ENCODE peak calls at places on chromosome 1, in eight cellular contexts. F is HL-60; N is foreskin fibroblast; H is stomach; P is AG04450; B is IMR-90; A is CD4-positive, alpha-beta memory T cell; W is OCI-LY7. T is an unnamed sample.

GRCh38 chr1:218521414-218522169 is 176.5 kb downstream of the TGFB2 start:
- DNase-seq in F (peak), N (peak), W (peak), B (peak), P (no peak), A (peak), H (peak), T (no peak)

GRCh38 chr1:63935148-63935547 is 161.3 kb downstream of the ROR1 start:
- DNase-seq in W (no peak), N (peak), F (no peak), A (no peak), B (no peak), H (peak), P (no peak), T (no peak)

GRCh38 chr1:243837907-243838546 is 12.0 kb downstream of the AKT3 start:
- DNase-seq in A (peak), B (no peak), W (no peak), N (no peak), H (no peak), F (no peak), P (no peak), T (no peak)

GRCh38 chr1:50265790-50266314 is 157.1 kb downstream of the ELAVL4 start:
- DNase-seq in N (peak), F (no peak), H (no peak), W (no peak), A (no peak), P (no peak), B (no peak), T (peak)

GRCh38 chr1:205240118-205240517 is 12.4 kb downstream of the TMCC2 start:
- DNase-seq in P (no peak), F (no peak), W (no peak), H (peak), N (no peak), B (no peak), A (no peak), T (no peak)

GRCh38 chr1:231508941-231509340 is 19.5 kb upstream of the TSNAX start:
- DNase-seq in H (no peak), N (no peak), F (no peak), P (no peak), A (no peak), W (no peak), B (no peak), T (no peak)

GRCh38 chr1:227370463-227371254 is 52.4 kb upstream of the CDC42BPA start:
- DNase-seq in H (no peak), B (peak), W (no peak), P (no peak), N (peak), A (no peak), F (no peak), T (peak)

GRCh38 chr1:5949074-5949760 is 43.0 kb downstream of the NPHP4 start:
- DNase-seq in N (no peak), W (no peak), A (no peak), B (no peak), F (no peak), H (no peak), P (no peak), T (no peak)

GRCh38 chr1:230170153-230170547 is 103.1 kb downstream of the GALNT2 start:
- DNase-seq in A (no peak), W (no peak), P (no peak), B (no peak), F (no peak), H (no peak), N (no peak), T (no peak)

GRCh38 chr1:156233421-156234127 is 8.4 kb upstream of the BGLAP start:
- DNase-seq in N (peak), W (no peak), A (no peak), P (peak), H (no peak), F (no peak), B (peak), T (no peak)

GRCh38 chr1:43868741-43869067 is 64.9 kb upstream of the ARTN start:
- DNase-seq in F (no peak), N (peak), W (no peak), B (peak), P (peak), A (no peak), H (no peak), T (peak)

GRCh38 chr1:53112271-53112774 is 30.1 kb downstream of the SLC1A7 start:
- DNase-seq in H (no peak), A (no peak), N (peak), F (no peak), B (peak), P (peak), W (no peak), T (no peak)

GRCh38 chr1:40096977-40097782 is at the start of gene PPT1:
- DNase-seq in N (peak), A (peak), F (peak), W (peak), H (peak), P (no peak), B (peak), T (no peak)

GRCh38 chr1:96962807-96963206 is 241.2 kb downstream of the PTBP2 start:
- DNase-seq in H (no peak), B (peak), F (no peak), N (peak), A (no peak), P (no peak), W (no peak), T (peak)

GRCh38 chr1:159000627-159001026 is 9.1 kb upstream of the IFI16 start:
- DNase-seq in W (no peak), B (peak), N (peak), F (no peak), P (peak), H (peak), A (no peak), T (peak)

GRCh38 chr1:231938651-231939050 is 312.1 kb downstream of the DISC1 start:
- DNase-seq in N (no peak), H (no peak), W (no peak), B (peak), F (no peak), P (no peak), A (no peak), T (peak)

DNA sequence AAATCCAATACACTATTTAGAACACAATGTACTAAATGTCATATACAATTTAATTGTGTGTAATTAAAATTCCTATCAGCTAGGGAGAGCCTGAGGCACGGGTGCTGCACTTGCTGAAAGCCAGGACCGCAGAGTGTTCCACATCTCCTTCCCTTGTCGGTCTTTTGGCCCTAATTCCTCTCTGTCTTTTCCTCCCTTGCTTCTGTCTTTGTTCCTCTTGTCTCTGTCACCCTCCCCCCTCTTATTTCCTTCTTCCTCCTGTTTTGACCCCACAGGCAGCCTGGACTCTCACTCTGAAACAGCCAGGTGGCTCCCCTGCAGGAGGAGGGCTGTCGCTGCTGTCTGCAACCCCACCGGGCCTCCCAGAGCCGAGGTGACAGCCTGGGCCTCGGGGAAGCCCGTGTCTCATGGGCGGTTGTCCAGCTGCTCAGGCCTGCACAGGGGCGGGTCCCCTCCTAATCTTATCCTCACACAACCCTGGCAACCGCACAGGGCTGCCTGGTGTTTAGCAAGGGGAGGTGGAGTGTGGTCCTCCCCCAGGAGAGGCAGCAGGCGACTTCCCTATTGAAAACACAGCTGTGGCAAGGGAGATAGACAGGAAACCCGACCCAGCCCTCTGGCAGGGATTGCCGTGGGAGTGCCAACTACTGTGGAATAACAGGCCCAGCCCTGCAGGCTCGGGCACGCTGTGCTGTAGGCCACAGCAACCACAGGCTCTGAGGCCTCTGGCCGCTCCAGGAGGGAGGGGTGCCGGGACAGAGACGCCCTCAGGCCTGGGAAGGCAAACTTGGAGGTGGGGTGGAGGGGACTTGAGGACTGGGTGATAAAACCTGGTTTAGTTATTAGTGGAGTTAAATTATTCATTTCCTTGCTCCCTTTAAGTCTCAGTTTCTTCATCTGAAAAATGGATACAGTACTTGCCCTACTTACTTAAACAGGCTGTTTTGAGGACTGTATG is 68.8 kb upstream of the WDR26 start:
- DNase-seq in B (peak), H (peak), F (peak), W (peak), A (no peak), N (peak), P (peak), T (peak)
- H3K4me3 ChIP-seq in B (no peak), H (peak), F (peak), W (peak), A (no peak), N (no peak), P (peak), T (no peak)

GRCh38 chr1:2301607-2302291 is 73.6 kb downstream of the SKI start:
- DNase-seq in P (no peak), W (no peak), N (no peak), F (no peak), H (no peak), A (no peak), B (no peak), T (no peak)
- H3K4me3 ChIP-seq in P (no peak), W (peak), N (no peak), F (no peak), H (no peak), A (peak), B (no peak), T (no peak)

DNA sequence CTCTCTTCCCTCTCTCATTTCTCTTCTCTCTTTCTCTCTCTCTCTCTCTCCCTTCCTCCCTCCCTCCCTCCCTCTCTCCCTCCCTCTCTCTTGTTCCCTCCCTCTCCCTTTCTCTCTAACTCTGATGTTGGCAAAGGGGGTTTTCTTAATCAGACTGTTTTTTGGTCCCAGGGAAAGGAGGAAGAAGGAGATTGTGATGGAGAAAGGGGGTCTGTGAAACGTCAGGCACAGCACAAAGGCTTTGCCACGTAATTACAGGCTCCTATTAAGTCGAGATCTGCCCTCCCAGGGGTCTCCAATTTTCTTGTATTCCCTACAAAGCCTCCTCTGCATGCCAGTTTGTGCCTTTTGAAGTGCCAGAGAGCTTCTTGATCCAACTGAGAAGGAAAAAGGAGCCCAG is 920 bp upstream of the PRRX1 start:
- DNase-seq in W (no peak), A (no peak), N (peak), H (no peak), B (peak), P (no peak), F (no peak), T (no peak)
- H3K4me3 ChIP-seq in W (no peak), A (no peak), N (peak), H (peak), B (peak), P (peak), F (no peak), T (peak)

DNA sequence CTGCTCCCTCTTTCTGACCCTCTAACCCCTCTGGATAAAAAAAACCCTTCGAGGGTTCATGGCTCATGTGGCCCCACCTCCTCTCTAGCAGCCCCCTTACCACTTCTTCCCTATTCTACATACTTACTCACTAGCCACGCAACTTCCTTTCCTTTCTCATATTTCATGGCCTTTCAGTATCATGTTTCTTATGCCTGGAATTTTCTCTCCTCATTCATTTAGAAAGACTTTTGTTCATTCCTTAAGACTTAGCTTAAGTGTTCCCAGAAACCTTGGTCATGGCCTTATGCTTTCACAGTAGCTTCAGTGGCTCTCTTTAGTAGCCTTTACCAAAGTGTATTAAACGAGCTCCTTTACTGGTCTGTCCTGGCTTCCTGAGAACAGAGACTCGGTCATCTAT is 6.1 kb downstream of the ACP6 start:
- DNase-seq in N (peak), F (no peak), P (no peak), H (no peak), B (peak), W (no peak), A (no peak), T (peak)
- H3K4me3 ChIP-seq in N (no peak), F (no peak), P (no peak), H (no peak), B (no peak), W (no peak), A (no peak), T (no peak)

DNA sequence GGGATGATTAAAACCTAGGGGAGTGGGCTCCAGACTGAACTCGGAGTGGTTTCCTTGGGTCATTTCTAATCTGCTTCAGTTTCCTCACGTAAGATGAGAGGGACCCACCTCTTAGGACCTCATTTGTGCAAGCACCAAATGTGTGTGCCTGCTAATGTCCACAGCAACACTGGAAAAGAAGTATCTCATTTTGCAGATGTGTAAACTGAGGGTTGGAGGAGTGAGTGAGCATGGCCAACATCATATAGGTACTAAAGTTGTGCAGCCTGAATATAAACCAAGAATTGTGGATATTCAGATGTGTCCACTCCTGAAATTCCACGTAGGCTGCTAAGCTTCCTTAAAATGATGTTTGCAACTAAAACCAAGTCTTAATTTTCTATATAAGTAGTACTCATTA is 51.7 kb downstream of the GADD45A start:
- DNase-seq in P (no peak), A (no peak), N (no peak), H (no peak), F (no peak), B (no peak), W (no peak), T (no peak)
- H3K4me3 ChIP-seq in P (no peak), A (peak), N (no peak), H (no peak), F (no peak), B (no peak), W (peak), T (no peak)

DNA sequence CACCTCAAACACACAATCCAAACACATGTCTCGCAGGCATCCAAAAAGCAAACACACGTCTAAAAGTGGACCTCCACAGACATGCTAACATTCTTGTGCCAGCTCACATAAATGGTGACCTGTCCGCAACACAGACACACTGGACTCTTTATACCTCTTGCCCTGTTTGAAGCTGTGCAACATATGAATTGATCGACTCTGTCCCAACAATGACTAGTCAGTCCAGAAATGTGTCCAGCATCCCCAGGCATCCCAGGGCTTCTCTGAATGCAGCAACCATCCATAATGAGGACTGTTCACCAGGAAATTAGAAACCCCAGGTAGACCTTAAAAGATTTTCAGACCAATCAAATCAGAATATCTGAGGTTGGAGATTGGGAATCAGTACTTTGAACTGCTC is 3.2 kb downstream of the DDR2 start:
- DNase-seq in P (no peak), W (no peak), B (peak), H (no peak), F (no peak), A (no peak), N (peak), T (no peak)
- H3K4me3 ChIP-seq in P (peak), W (no peak), B (peak), H (peak), F (no peak), A (no peak), N (peak), T (peak)

GRCh38 chr1:109253803-109254620 is 4.7 kb downstream of the CELSR2 start:
- DNase-seq in F (no peak), H (no peak), W (peak), N (no peak), B (no peak), P (no peak), A (no peak), T (no peak)

GRCh38 chr1:109255673-109256072 is 6.3 kb downstream of the CELSR2 start:
- DNase-seq in H (no peak), F (no peak), N (no peak), W (no peak), A (no peak), P (no peak), B (no peak), T (no peak)

GRCh38 chr1:109254621-109255096 is 5.3 kb downstream of the CELSR2 start:
- DNase-seq in P (no peak), W (no peak), A (no peak), B (no peak), F (no peak), H (no peak), N (no peak), T (no peak)

GRCh38 chr1:109256085-109256484 is 6.7 kb downstream of the CELSR2 start:
- DNase-seq in N (no peak), A (no peak), W (no peak), P (no peak), B (no peak), F (no peak), H (no peak), T (no peak)

GRCh38 chr1:109255097-109255651 is 5.8 kb downstream of the CELSR2 start:
- DNase-seq in N (no peak), P (no peak), W (no peak), B (no peak), F (no peak), A (no peak), H (no peak), T (no peak)
- H3K4me3 ChIP-seq in N (no peak), P (no peak), W (no peak), B (no peak), F (no peak), A (no peak), H (no peak), T (no peak)

GRCh38 chr1:201510734-201511133 is 3.8 kb upstream of the CSRP1 start:
- DNase-seq in A (no peak), W (peak), F (no peak), N (no peak), H (no peak), P (no peak), B (no peak), T (no peak)
- H3K4me3 ChIP-seq in A (no peak), W (peak), F (no peak), N (no peak), H (no peak), P (no peak), B (no peak), T (no peak)

DNA sequence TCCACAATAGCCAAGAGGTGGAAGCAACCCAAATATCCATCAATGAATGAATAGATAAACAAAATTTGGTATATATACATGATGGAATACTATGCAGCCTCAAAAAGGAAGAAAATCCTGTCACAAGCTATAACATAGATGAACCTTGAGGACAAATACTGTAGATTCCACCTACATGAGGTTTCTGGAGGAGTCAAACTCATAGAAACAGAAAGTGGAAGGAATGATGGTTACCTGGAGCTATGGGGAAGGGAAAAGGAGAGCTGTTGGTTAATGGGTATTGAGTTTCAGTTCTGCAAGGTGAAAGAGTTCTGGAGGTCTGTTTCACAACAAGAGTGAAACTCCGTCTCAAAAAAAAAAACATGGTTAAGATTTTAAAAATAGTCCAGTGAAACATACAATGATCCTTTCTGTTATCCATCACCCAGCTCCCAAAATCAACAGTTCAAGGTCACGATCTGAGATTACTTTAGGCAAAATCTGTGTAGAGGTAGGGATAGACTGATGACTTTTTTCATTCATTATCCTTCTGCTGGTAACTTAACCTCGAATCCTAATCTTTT is 80.8 kb upstream of the HNRNPU start:
- DNase-seq in H (no peak), A (no peak), N (no peak), W (peak), F (no peak), B (no peak), P (no peak), T (no peak)
- H3K4me3 ChIP-seq in H (no peak), A (no peak), N (no peak), W (no peak), F (no peak), B (no peak), P (no peak), T (no peak)